ENCODE peak calls at places on chromosomes 3 and 15, in seven cellular contexts. E is ovary, J is SK-N-SH, H is tibial nerve, B is stomach, O is A549, P is K562. Q is an unnamed sample. For H3K9me3, the result is how much of the 10 kb centered on the place peaks cover.

GRCh38 chr3:111676177-111677021 is 81.3 kb upstream of the ZBED2 start:
- DNase-seq in H (no peak), P (no peak), O (peak), E (no peak), J (no peak), B (peak), Q (no peak)

GRCh38 chr15:74345051-74345450 is 22.4 kb downstream of the CYP11A1 start:
- DNase-seq in H (no peak), J (no peak), B (no peak), E (no peak), P (no peak), O (no peak), Q (no peak)

GRCh38 chr3:65497846-65498245 is 540.9 kb downstream of the MAGI1 start:
- DNase-seq in E (no peak), J (peak), O (no peak), P (no peak), B (no peak), H (no peak), Q (no peak)

GRCh38 chr3:139319428-139320402 is 24.1 kb upstream of the MRPS22 start:
- DNase-seq in E (no peak), H (no peak), B (no peak), O (peak), P (peak), J (peak), Q (no peak)

GRCh38 chr3:48406443-48407431 is 23.1 kb downstream of the PLXNB1 start:
- DNase-seq in P (no peak), B (peak), E (peak), H (peak), O (no peak), J (peak), Q (no peak)

GRCh38 chr15:85750807-85751730 is 43.7 kb downstream of the KLHL25 start:
- DNase-seq in H (peak), B (peak), J (no peak), E (peak), P (no peak), O (no peak), Q (no peak)

GRCh38 chr3:101303089-101303731 is 17.2 kb downstream of the IMPG2 start:
- DNase-seq in B (no peak), J (no peak), P (no peak), E (no peak), O (peak), H (no peak), Q (no peak)

GRCh38 chr15:48242015-48242414 is 35.9 kb downstream of the SLC12A1 start:
- DNase-seq in H (no peak), O (no peak), P (no peak), J (no peak), E (no peak), B (no peak), Q (no peak)

GRCh38 chr3:187000711-187001151 is 70.4 kb downstream of the ST6GAL1 start:
- DNase-seq in E (no peak), H (no peak), O (no peak), B (no peak), P (no peak), J (no peak), Q (no peak)

GRCh38 chr3:45772341-45773035 is 23.8 kb downstream of the SLC6A20 start:
- DNase-seq in H (no peak), B (peak), P (no peak), J (no peak), O (no peak), E (no peak), Q (no peak)

GRCh38 chr3:64384561-64384960 is 159.3 kb upstream of the PRICKLE2 start:
- DNase-seq in O (no peak), B (no peak), E (no peak), P (no peak), H (no peak), J (no peak), Q (no peak)

GRCh38 chr3:122578110-122578740 is 775 bp downstream of the PARP15 start:
- DNase-seq in P (no peak), J (no peak), B (no peak), E (no peak), O (no peak), H (no peak), Q (no peak)

GRCh38 chr3:170064108-170064507 is 26.3 kb downstream of the GPR160 start:
- DNase-seq in E (no peak), B (no peak), P (no peak), H (no peak), O (no peak), J (no peak), Q (no peak)

DNA sequence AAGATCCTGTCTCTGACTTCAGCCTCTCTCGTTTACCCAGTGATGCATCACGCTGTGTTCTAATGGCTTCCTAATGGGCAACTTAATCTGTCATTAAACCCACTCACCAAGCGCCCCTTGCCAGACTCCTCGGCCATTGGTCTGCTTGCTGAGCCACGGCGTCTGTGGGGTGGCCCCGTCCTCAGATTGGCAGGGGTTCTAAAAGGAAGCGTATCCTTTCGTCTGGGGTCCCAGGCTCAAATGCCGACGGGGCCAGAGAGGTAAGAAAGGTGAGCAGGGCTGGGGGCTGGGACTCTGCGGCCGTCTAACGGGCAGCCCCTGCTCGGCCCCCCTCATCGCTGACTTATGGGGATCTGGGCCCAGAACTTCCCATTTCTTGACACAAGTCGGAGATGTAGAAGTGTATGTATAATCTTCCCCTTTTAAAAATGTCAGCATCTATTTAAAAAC is 315.1 kb upstream of the PROK2 start:
- DNase-seq in E (no peak), B (no peak), P (no peak), H (no peak), J (peak), O (no peak), Q (peak)
- H3K27ac ChIP-seq in E (no peak), B (peak), P (no peak), H (no peak), J (no peak), O (no peak), Q (peak)

DNA sequence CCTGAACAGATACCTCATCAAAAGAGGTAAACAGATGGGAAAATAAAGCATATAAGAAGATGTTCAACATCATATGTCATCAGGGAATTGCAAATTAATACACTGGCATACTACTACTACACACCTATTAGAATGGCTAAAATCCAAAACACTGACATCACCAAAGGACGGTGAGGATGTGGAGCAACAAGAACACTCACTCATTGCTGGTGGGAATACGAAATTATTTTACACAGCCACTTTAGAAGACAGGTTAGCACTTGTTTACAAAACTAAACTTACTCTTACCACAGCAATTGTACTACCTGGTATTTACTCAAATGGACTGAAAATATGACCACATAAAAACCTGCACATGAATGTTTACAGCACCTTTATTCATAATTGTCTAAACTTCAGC is 119.6 kb downstream of the GSK3B start:
- DNase-seq in J (no peak), B (no peak), O (no peak), H (no peak), P (no peak), E (no peak), Q (no peak)
- TF ChIP-seq EP300 in J (no peak), B (no peak), O (no peak), H (no peak), P (no peak), E (no peak), Q (no peak)

DNA sequence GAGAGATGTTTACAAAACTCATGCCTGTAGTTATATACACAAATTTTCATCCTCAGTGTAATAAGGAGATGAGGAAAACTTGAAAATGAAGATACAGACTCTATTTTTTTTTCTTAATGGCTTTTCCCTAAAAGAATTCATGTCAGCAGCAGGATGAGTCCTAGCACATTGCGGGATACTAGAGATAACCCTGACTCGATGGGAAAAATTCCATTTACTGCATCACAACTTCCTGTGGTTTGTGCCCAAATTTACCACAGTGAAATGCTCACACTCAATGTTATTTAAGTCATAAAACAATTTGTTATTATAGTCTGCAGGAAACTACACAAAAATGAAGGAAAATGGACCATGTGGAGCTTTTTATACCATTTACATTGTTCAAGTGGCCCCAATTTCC is 581.9 kb upstream of the ZNF717 start:
- DNase-seq in J (no peak), E (no peak), H (no peak), O (no peak), P (no peak), B (no peak), Q (no peak)
- H3K9me3 ChIP-seq in J (under half), E (under half), H (under half), O (under half), P (under half), B (under half), Q (under half)

DNA sequence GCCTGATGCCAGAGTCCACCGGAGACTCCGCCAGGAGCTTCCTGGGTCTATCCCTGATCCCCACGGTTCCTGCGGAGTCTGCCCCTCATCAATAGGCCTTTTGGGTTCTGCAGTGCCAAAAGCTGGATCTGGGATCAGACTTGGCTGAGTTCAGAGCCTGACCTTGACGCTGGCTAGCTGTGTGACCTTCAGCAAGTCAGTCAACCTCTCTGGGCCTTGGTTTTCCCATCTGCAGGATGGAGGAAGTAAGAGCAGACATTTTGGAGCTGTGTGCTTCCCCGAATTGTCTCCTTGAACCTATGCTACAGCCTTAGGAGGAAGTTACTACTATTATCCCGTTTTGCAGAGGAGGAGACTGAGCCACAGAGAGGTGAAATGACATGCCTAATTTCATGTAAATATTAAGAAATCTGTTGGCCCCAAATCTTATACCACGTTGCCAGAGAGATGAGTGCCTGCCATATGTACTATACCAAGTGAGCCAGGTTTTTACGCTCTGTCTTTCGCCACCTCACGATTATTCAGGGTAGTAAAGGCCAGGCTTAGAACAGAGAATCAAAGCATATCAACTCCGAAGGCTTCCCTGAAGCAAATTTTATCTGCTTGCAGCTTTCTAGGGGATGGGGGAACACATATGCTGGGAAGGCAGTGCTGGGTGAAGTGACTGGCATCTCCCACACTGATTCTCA is 112.6 kb downstream of the SRGAP3 start:
- DNase-seq in O (no peak), E (no peak), J (no peak), P (no peak), H (no peak), B (no peak), Q (no peak)
- H3K27ac ChIP-seq in O (no peak), E (no peak), J (no peak), P (no peak), H (no peak), B (no peak), Q (no peak)

DNA sequence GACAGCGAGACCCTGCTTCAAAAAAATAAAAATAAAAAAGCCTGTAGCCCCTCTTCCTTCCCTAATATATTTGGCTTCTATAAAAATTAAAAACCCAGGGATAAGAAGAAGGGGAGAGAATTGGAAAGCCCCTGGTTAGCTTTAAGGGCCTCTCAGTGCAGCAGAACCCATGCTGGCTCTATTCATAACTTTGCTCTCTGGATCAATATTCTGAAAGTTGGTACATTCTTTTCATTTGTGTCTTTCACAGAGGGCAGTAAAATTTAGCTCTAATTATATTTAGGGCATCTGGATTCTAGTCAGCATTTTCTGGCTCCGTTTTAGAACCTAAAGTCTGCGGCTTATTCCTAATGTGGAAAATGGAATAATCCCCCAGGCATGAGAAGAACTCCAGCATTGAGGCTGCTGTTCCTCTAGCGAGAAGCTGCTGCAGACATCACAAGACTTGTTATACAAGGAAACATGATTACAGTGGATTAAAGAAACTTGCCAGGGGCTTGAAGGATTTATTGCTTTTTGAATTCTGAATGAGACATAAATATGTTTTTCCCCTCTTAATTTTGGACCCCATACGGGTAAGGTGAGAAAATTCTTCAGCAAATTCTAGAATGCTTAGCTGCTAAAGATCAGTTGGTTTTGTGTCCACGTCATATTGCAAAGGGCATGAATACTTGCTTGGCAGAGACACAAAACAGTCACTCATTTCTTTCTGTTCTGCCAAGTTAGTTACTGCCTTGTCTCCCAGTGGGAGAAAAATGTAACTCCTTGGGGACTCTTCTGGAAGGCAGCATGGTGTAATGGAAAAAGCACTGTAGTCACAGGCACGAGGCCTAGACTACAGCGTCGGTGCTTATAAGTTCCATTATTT is 177.7 kb downstream of the VGLL4 start:
- DNase-seq in P (no peak), E (no peak), O (no peak), H (no peak), J (peak), B (no peak), Q (no peak)
- TF ChIP-seq EP300 in P (no peak), E (no peak), O (no peak), H (peak), J (no peak), B (peak), Q (no peak)

DNA sequence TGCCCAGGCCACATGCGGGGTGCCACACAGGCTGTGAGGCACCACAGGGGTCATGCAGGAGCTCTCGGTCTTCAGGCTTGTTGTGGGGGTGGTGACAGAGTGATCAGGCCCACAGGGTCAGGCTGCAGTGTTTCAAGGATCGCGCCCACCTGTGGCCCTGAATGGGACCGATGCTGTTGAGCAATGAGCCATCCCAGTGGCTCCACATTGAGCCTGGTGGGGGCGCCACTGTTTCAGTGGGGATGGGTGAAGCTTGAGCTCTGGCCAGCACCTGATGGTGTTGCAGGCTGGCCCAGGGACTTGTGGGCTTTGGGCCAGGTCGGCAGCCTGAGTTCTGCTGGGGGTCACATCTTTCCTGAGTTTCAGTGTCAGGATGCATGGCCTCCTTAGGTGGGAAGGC is 230.1 kb downstream of the UBE3A start:
- DNase-seq in B (no peak), H (no peak), O (no peak), E (no peak), J (no peak), P (peak), Q (no peak)
- H3K9me3 ChIP-seq in B (half or more), H (under half), O (under half), E (under half), J (under half), P (under half), Q (under half)